ENCODE peak calls at places on chromosomes 4 and X, in four cellular contexts. L is HepG2, Q is HEK293T, A is K562. O is an unnamed sample.

GRCh38 chr4:36502350-36502749 is 220.9 kb downstream of the DTHD1 start:
- DNase-seq in Q (no peak), A (no peak), L (no peak), O (no peak)

GRCh38 chr4:15100380-15100779 is 98.1 kb downstream of the CPEB2 start:
- DNase-seq in Q (no peak), L (no peak), A (no peak), O (no peak)

GRCh38 chr4:188989371-188989770 is 850.1 kb downstream of the TRIML1 start:
- DNase-seq in A (no peak), Q (no peak), L (no peak), O (no peak)

GRCh38 chrX:44996282-44996681 is 123.3 kb downstream of the KDM6A start:
- DNase-seq in L (no peak), Q (no peak), A (no peak), O (no peak)

GRCh38 chr4:33837043-33837442 is 2407.3 kb downstream of the ARAP2 start:
- DNase-seq in A (no peak), L (no peak), Q (no peak), O (no peak)

GRCh38 chrX:129754266-129755024 is 15.7 kb downstream of the XPNPEP2 start:
- DNase-seq in A (peak), L (no peak), Q (peak), O (peak)

GRCh38 chrX:150570512-150570911 is 2.1 kb downstream of the MTM1 start:
- DNase-seq in Q (no peak), L (peak), A (no peak), O (no peak)

GRCh38 chr4:177204126-177204525 is 105.5 kb upstream of the NEIL3 start:
- DNase-seq in A (no peak), Q (no peak), L (no peak), O (no peak)

GRCh38 chr4:57190651-57191481 is 80.7 kb upstream of the IGFBP7 start:
- DNase-seq in L (peak), Q (peak), A (peak), O (peak)

GRCh38 chr4:16759781-16760459 is 138.5 kb downstream of the LDB2 start:
- DNase-seq in Q (no peak), L (no peak), A (no peak), O (no peak)

GRCh38 chr4:18508801-18509200 is 487.2 kb upstream of the LCORL start:
- DNase-seq in L (no peak), A (no peak), Q (no peak), O (no peak)

GRCh38 chrX:38018734-38019410 is 12.5 kb downstream of the SYTL5 start:
- DNase-seq in L (peak), Q (no peak), A (no peak), O (no peak)

GRCh38 chr4:155944516-155944915 is 9.2 kb downstream of the CTSO start:
- DNase-seq in Q (no peak), A (no peak), L (no peak), O (no peak)

GRCh38 chrX:71998836-71999509 is 88.3 kb downstream of the NHSL2 start:
- DNase-seq in Q (peak), L (peak), A (peak), O (no peak)

GRCh38 chrX:72269671-72270251 is 7.3 kb downstream of the RPS4X start:
- DNase-seq in Q (no peak), L (no peak), A (no peak), O (no peak)

GRCh38 chr4:78056265-78057129 is 626 bp upstream of the FRAS1 start:
- DNase-seq in A (peak), Q (peak), L (peak), O (peak)

GRCh38 chr4:127400736-127401346 is 231.9 kb upstream of the INTU start:
- DNase-seq in A (peak), L (peak), Q (peak), O (peak)

DNA sequence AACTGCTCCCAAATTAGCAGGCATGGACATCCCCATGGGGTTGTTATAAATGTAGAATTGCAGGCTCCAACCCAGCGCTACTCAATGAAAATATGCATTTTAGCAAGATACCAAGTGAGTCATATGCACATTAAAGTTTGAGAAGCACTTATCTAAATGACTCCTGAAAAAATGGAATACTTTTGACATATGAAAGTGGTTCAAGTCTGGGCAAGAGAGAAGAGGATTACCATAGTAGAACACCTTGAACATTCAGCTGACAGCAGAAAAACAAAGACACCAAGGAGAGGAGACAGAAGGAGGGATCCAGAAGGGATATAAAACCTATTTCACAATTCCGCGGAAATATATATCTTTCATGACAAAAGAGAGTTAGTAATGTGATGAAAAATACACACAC is 63.2 kb upstream of the CT83 start:
- DNase-seq in L (no peak), Q (no peak), A (no peak), O (no peak)
- TF ChIP-seq ELF4 in L (no peak), Q (no peak), A (no peak), O (no peak)

GRCh38 chr4:38979511-38980230 is 52.5 kb downstream of the TMEM156 start:
- DNase-seq in A (no peak), Q (no peak), L (no peak), O (no peak)

GRCh38 chr4:38985363-38986065 is 46.7 kb downstream of the TMEM156 start:
- DNase-seq in A (no peak), Q (no peak), L (no peak), O (no peak)

GRCh38 chr4:38980903-38981676 is 51.1 kb downstream of the TMEM156 start:
- DNase-seq in L (peak), Q (no peak), A (no peak), O (no peak)

GRCh38 chr4:38983756-38984647 is 48.2 kb downstream of the TMEM156 start:
- DNase-seq in Q (no peak), L (peak), A (no peak), O (no peak)

GRCh38 chr4:38982356-38983095 is 49.7 kb downstream of the TMEM156 start:
- DNase-seq in A (no peak), Q (no peak), L (no peak), O (no peak)
- TF ChIP-seq ELF4 in A (no peak), Q (no peak), L (no peak), O (no peak)

GRCh38 chr4:153222790-153223417 is 18.7 kb downstream of the TRIM2 start:
- DNase-seq in A (no peak), L (no peak), Q (peak), O (peak)

GRCh38 chr4:153224474-153224873 is 20.2 kb downstream of the TRIM2 start:
- DNase-seq in A (no peak), Q (no peak), L (no peak), O (no peak)

GRCh38 chr4:153223935-153224334 is 19.7 kb downstream of the TRIM2 start:
- DNase-seq in A (no peak), Q (no peak), L (no peak), O (no peak)

GRCh38 chr4:153222162-153222789 is 18.0 kb downstream of the TRIM2 start:
- DNase-seq in A (no peak), Q (peak), L (no peak), O (peak)

GRCh38 chr4:153223418-153223792 is 19.2 kb downstream of the TRIM2 start:
- DNase-seq in A (no peak), Q (no peak), L (no peak), O (no peak)
- TF ChIP-seq ELF4 in A (no peak), Q (no peak), L (no peak), O (no peak)

DNA sequence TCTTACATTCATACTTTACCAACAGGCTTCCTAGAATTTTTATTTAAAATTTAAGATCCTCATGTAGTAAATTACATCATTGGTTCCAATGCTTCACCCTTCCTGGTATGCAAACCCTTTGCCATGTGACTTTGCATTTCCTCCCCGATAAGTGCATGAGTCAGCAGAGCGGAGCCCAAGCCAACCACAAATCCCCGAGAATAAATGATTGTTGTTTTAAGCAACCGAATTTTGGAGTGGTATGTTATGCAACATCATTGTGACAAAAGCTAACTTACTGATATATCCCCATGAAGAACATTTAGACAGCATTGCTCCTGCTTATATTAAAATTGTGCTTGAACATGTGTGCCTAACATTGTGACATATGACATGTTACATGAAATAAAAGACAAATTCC is 199.4 kb upstream of the DDX53 start:
- DNase-seq in Q (no peak), L (no peak), A (no peak), O (no peak)
- TF ChIP-seq ELF4 in Q (no peak), L (no peak), A (no peak), O (no peak)

GRCh38 chr4:73617256-73617655 is 3.0 kb downstream of the RASSF6 start:
- DNase-seq in A (no peak), Q (no peak), L (no peak), O (no peak)

GRCh38 chr4:73620115-73620792 is at the start of gene RASSF6:
- DNase-seq in Q (peak), L (no peak), A (no peak), O (peak)

GRCh38 chr4:73615613-73616012 is 4.6 kb downstream of the RASSF6 start:
- DNase-seq in Q (peak), A (no peak), L (peak), O (peak)

GRCh38 chr4:73621357-73621756 is 1.1 kb upstream of the RASSF6 start:
- DNase-seq in L (no peak), Q (no peak), A (no peak), O (no peak)

GRCh38 chr4:73619351-73619750 is 885 bp downstream of the RASSF6 start:
- DNase-seq in A (no peak), L (no peak), Q (no peak), O (no peak)
- TF ChIP-seq ELF4 in A (no peak), L (no peak), Q (no peak), O (no peak)

GRCh38 chrX:47218920-47219815 is 687 bp downstream of the CDK16 start:
- DNase-seq in L (no peak), Q (peak), A (peak), O (peak)
- TF ChIP-seq ELF4 in L (no peak), Q (no peak), A (no peak), O (no peak)

DNA sequence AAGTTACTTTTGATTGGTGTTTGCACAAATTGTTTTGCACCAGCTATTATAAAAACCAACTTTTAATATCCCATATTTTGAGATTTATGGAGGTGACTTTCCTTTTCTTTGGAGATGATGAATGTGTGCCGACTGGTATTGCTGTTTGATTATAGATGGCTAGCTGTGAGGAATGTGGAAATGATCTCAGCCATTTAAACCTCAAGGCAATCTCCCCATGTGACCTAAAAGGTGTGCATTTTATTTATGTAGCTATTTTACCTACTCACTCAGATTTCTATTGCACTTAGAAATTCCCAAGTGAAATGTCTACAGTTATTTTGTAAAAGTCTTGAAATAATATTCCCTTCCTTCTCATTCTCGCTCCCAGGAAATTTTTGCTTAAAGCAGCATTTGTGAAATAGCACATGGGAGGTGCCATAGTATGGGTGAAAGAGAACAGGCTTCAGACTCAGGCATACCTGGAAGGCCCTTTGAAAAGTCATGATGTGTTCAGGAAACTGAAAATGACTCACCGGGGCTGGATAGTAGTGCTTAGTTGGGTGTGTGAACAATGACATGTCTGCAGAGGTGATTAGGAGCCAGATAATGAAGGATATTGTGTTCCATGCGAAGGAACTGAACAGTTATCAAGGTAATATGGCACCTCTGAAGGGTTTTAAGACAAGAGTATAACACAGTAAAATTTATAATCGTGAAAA is 247.6 kb downstream of the CBLL2 start:
- DNase-seq in Q (no peak), A (no peak), L (no peak), O (no peak)
- TF ChIP-seq ELF4 in Q (no peak), A (no peak), L (no peak), O (no peak)

DNA sequence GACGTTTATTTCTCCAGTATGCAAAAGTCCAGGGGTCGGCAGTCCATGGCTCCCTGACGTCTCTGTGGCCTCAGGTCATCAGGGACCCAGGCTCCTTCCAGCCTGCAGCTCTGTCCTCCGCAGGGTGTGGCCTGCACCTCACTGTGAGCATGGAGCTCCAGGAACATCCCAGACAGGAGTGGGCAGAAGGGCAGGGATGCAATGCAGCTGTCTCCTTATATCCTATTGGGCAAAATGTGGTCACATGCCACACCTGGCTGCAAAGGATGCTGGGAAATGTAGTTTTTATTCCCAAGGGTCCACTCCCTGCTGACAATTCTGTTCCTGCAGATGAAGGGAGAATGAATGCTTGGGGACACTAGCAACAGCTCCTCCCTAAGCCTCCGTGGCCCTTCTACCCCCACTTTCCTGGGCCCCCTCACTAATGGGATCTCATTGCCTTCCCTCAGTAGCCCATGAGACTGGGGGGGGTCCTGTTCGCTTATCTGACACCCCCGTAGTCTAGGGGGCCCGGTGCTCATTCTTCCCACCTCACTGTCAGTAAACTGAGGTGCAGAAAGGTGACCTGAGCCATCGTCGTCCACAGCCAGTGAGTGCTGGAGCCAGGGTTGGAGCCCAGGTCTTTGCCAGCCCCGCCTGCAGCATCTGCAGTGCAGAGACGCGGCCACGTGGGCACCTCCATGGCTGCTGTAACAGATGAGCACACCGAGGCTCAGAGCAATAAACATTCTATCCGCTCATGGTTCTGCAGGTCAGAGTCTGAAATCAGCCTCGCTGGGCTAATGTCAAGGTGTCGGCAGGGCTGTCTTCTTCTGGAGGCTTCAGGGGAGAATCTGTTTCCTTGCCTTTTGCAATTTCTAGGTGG is 5.9 kb upstream of the GRPEL1 start:
- DNase-seq in L (peak), A (peak), Q (peak), O (peak)
- TF ChIP-seq ELF4 in L (no peak), A (no peak), Q (no peak), O (no peak)